ENCODE peak calls at places on chromosomes 3 and 15, in seven cellular contexts. S, R, M, K, E, H and X are unnamed samples.

GRCh38 chr3:198113219-198114053 is 153.4 kb downstream of the LMLN start:
- DNase-seq in H (peak; percentile 69), S (no peak), E (no peak), M (no peak), R (no peak), K (no peak), X (peak; percentile 64)

GRCh38 chr3:55174723-55175122 is 246.9 kb upstream of the LRTM1 start:
- DNase-seq in H (no peak), S (no peak), K (no peak), E (no peak), M (no peak), R (no peak), X (no peak)

GRCh38 chr15:77489647-77490046 is 69.0 kb downstream of the HMG20A start:
- DNase-seq in K (no peak), S (no peak), R (no peak), E (no peak), H (no peak), M (no peak), X (no peak)

GRCh38 chr3:101964861-101965260 is 115.5 kb downstream of the NFKBIZ start:
- DNase-seq in E (peak; percentile 61), R (no peak), H (peak; percentile 47), K (no peak), S (no peak), M (no peak), X (peak; percentile 26)

GRCh38 chr3:187957209-187957981 is 196.6 kb upstream of the LPP start:
- DNase-seq in R (no peak), K (no peak), S (no peak), M (no peak), E (no peak), H (no peak), X (no peak)

GRCh38 chr15:101000271-101000681 is 81.1 kb downstream of the LRRK1 start:
- DNase-seq in S (no peak), E (peak; percentile 87), H (peak; percentile 62), K (no peak), R (no peak), M (no peak), X (no peak)

GRCh38 chr3:144104146-144104545 is 132.5 kb downstream of the DIPK2A start:
- DNase-seq in M (no peak), K (no peak), R (no peak), S (no peak), E (no peak), H (no peak), X (no peak)

GRCh38 chr3:13282986-13283876 is 136.9 kb downstream of the NUP210 start:
- DNase-seq in M (no peak), K (no peak), H (peak; percentile 91), S (peak; percentile 15), R (peak; percentile 33), E (peak; percentile 93), X (no peak)

GRCh38 chr15:53869806-53870073 is 108.5 kb upstream of the UNC13C start:
- DNase-seq in K (no peak), M (no peak), S (no peak), R (no peak), H (no peak), E (no peak), X (no peak)

DNA sequence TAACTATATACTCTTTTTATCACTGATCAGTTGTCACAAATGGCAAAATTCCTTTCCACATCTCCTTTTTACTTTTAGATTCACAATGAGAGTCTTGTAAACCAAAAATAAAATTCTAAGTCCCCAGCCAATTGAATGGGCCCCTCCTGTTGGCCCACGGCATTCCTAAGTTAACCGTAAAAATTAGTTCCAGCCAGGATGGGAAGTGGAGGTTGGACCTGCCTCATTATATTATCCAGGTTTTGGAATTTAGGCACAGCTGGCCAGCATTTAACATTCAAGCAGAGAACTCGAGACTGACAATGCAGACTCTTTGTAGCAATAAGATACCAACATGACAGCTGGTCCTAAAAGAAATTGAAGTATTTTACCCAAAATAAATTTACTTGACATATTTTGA is 321.0 kb upstream of the NAALADL2 start:
- DNase-seq in H (no peak), M (no peak), S (no peak), K (no peak), R (no peak), E (no peak), X (no peak)
- H3K4me1 ChIP-seq in H (peaks cover 3% of the 10 kb centered on the region), M (no peaks in the 10 kb centered on the region), S (no peaks in the 10 kb centered on the region), K (no peaks in the 10 kb centered on the region), R (no peaks in the 10 kb centered on the region), E (peaks cover 2% of the 10 kb centered on the region), X (no peaks in the 10 kb centered on the region)

GRCh38 chr3:28345690-28346089 is 2.8 kb upstream of the ZCWPW2 start:
- DNase-seq in R (no peak), S (no peak), M (no peak), K (no peak), E (no peak), H (no peak), X (no peak)
- H3K4me1 ChIP-seq in R (peaks cover 35% of the 10 kb centered on the region), S (peaks cover 57% of the 10 kb centered on the region), M (peaks cover 41% of the 10 kb centered on the region), K (no peaks in the 10 kb centered on the region), E (peaks cover 41% of the 10 kb centered on the region), H (peaks cover 6% of the 10 kb centered on the region), X (no peaks in the 10 kb centered on the region)

DNA sequence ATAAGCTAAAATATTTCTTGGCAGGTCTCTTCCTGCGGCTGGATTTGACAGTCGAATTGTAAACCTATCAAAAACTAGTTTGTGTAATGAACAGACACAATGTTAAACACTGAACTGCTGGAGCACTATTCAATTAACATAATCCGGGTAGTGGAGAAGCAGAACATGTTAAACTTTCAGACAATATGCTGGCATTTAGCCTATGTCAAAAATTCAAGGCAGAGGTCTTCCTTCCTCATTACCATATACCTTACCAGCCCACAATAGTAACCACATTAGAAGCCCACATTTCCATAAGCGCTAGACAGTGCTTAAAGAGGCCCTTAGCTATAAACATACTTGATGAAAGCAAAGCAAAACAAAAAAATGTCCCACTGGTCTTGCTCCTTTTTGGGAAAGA is 1042.9 kb downstream of the ROBO1 start:
- DNase-seq in R (no peak), M (no peak), E (no peak), H (no peak), K (no peak), S (no peak), X (no peak)
- H3K4me1 ChIP-seq in R (peaks cover 7% of the 10 kb centered on the region), M (no peaks in the 10 kb centered on the region), E (peaks cover 6% of the 10 kb centered on the region), H (peaks cover 3% of the 10 kb centered on the region), K (no peaks in the 10 kb centered on the region), S (peaks cover 13% of the 10 kb centered on the region), X (no peaks in the 10 kb centered on the region)

GRCh38 chr3:171352387-171352935 is 107.7 kb downstream of the TNIK start:
- DNase-seq in E (no peak), S (no peak), R (no peak), M (no peak), K (no peak), H (no peak), X (no peak)
- H3K4me1 ChIP-seq in E (peaks cover 16% of the 10 kb centered on the region), S (peaks cover 77% of the 10 kb centered on the region), R (peaks cover 12% of the 10 kb centered on the region), M (peaks cover 1% of the 10 kb centered on the region), K (no peaks in the 10 kb centered on the region), H (peaks cover 5% of the 10 kb centered on the region), X (peaks cover 6% of the 10 kb centered on the region)

GRCh38 chr15:41882689-41883483 is 11.0 kb downstream of the SPTBN5 start:
- DNase-seq in K (no peak), R (no peak), M (no peak), S (no peak), H (no peak), E (peak; percentile 69), X (no peak)

GRCh38 chr15:41883484-41883825 is 10.4 kb downstream of the SPTBN5 start:
- DNase-seq in R (no peak), M (no peak), S (no peak), H (no peak), K (no peak), E (peak; percentile 73), X (peak; percentile 2)

GRCh38 chr15:41881550-41881924 is 12.3 kb downstream of the SPTBN5 start:
- DNase-seq in H (no peak), S (no peak), R (no peak), K (no peak), M (no peak), E (no peak), X (no peak)

GRCh38 chr15:41881086-41881485 is 12.8 kb downstream of the SPTBN5 start:
- DNase-seq in K (no peak), R (no peak), H (no peak), E (no peak), M (no peak), S (no peak), X (no peak)

GRCh38 chr15:41881925-41882688 is 11.7 kb downstream of the SPTBN5 start:
- DNase-seq in R (no peak), K (no peak), S (no peak), E (no peak), H (peak; percentile 79), M (no peak), X (peak; percentile 83)
- H3K4me1 ChIP-seq in R (peaks cover 28% of the 10 kb centered on the region), K (no peaks in the 10 kb centered on the region), S (peaks cover 3% of the 10 kb centered on the region), E (no peaks in the 10 kb centered on the region), H (no peaks in the 10 kb centered on the region), M (peaks cover 8% of the 10 kb centered on the region), X (no peaks in the 10 kb centered on the region)

GRCh38 chr3:65717676-65718346 is 320.9 kb downstream of the MAGI1 start:
- DNase-seq in R (no peak), S (no peak), H (no peak), M (no peak), E (no peak), K (no peak), X (no peak)

GRCh38 chr3:65714138-65714537 is 324.6 kb downstream of the MAGI1 start:
- DNase-seq in S (no peak), K (no peak), M (no peak), H (peak; percentile 51), E (peak; percentile 15), R (peak; percentile 69), X (no peak)

GRCh38 chr3:65713016-65713415 is 325.7 kb downstream of the MAGI1 start:
- DNase-seq in M (no peak), E (peak; percentile 76), R (no peak), S (no peak), K (no peak), H (peak; percentile 57), X (no peak)

GRCh38 chr3:65712156-65712555 is 326.6 kb downstream of the MAGI1 start:
- DNase-seq in S (no peak), M (no peak), H (no peak), E (no peak), K (no peak), R (no peak), X (no peak)

GRCh38 chr3:65716372-65716771 is 322.3 kb downstream of the MAGI1 start:
- DNase-seq in E (no peak), K (no peak), R (no peak), S (no peak), M (no peak), H (no peak), X (no peak)
- H3K4me1 ChIP-seq in E (peaks cover 7% of the 10 kb centered on the region), K (no peaks in the 10 kb centered on the region), R (peaks cover 11% of the 10 kb centered on the region), S (no peaks in the 10 kb centered on the region), M (no peaks in the 10 kb centered on the region), H (peaks cover 19% of the 10 kb centered on the region), X (peaks cover 2% of the 10 kb centered on the region)

DNA sequence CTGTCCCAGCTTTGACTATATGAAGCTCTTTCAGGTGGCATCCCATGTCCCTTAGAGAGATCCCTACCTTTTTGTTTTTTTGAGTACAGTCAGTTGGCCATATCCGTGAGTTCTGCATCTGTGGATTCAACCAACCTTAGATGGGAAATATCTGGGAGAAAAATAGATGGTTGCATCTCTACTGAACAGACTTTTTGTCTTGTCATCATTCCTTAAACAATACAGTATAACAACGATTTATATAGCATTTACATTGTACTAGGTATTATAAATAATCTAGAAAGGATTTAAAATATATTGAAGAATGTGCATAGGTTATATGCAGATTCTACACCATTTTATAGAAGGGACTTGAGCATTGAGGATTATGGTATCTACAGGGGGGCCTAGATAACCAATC is 65.1 kb downstream of the APBA2 start:
- DNase-seq in R (no peak), H (no peak), S (no peak), K (no peak), M (no peak), E (no peak), X (no peak)
- H3K4me1 ChIP-seq in R (no peaks in the 10 kb centered on the region), H (no peaks in the 10 kb centered on the region), S (peaks cover 5% of the 10 kb centered on the region), K (no peaks in the 10 kb centered on the region), M (peaks cover 88% of the 10 kb centered on the region), E (peaks cover 4% of the 10 kb centered on the region), X (no peaks in the 10 kb centered on the region)

GRCh38 chr3:73521936-73522335 is 102.8 kb downstream of the PDZRN3 start:
- DNase-seq in E (no peak), H (no peak), S (no peak), M (no peak), K (no peak), R (no peak), X (no peak)
- H3K4me1 ChIP-seq in E (no peaks in the 10 kb centered on the region), H (no peaks in the 10 kb centered on the region), S (no peaks in the 10 kb centered on the region), M (no peaks in the 10 kb centered on the region), K (no peaks in the 10 kb centered on the region), R (peaks cover 45% of the 10 kb centered on the region), X (peaks cover 6% of the 10 kb centered on the region)